ENCODE peak calls at places on chromosomes 13 and 19, in four cellular contexts. D, K, U and I are unnamed samples.

GRCh38 chr13:43835701-43836100 is 43.8 kb downstream of the CCDC122 start:
- DNase-seq in U (no peak), D (no peak), K (no peak), I (no peak)

GRCh38 chr13:65600702-65601101 is 1629.4 kb downstream of the PCDH9 start:
- DNase-seq in U (no peak), K (no peak), D (no peak), I (no peak)

GRCh38 chr19:19274716-19275115 is 1.6 kb upstream of the TM6SF2 start:
- DNase-seq in D (peak; percentile 96), U (no peak), K (no peak), I (no peak)

GRCh38 chr19:48874309-48875135 is 2.3 kb downstream of the PPP1R15A start:
- DNase-seq in K (peak; percentile 44), D (peak; percentile 41), U (no peak), I (peak; percentile 80)

GRCh38 chr13:88948501-88948900 is 1277.3 kb downstream of the SLITRK5 start:
- DNase-seq in D (no peak), U (no peak), K (no peak), I (no peak)

GRCh38 chr19:34428549-34429285 is 536 bp downstream of the UBA2 start:
- DNase-seq in D (peak; percentile 37), K (peak; percentile 45), U (no peak), I (peak; percentile 49)

GRCh38 chr19:30997222-30997621 is 352.0 kb downstream of the TSHZ3 start:
- DNase-seq in K (no peak), D (no peak), U (no peak), I (no peak)

GRCh38 chr19:23283925-23284324 is 33.7 kb upstream of the ZNF724 start:
- DNase-seq in K (peak; percentile 31), D (peak; percentile 55), U (no peak), I (peak; percentile 34)

GRCh38 chr19:46211201-46211881 is 18.2 kb upstream of the IGFL1 start:
- DNase-seq in D (no peak), U (no peak), K (no peak), I (no peak)

GRCh38 chr13:36082806-36083205 is 48.4 kb downstream of the DCLK1 start:
- DNase-seq in D (no peak), K (no peak), U (no peak), I (no peak)

GRCh38 chr19:45716314-45717130 is 14.2 kb downstream of the FBXO46 start:
- DNase-seq in K (no peak), D (peak; percentile 54), U (no peak), I (no peak)

DNA sequence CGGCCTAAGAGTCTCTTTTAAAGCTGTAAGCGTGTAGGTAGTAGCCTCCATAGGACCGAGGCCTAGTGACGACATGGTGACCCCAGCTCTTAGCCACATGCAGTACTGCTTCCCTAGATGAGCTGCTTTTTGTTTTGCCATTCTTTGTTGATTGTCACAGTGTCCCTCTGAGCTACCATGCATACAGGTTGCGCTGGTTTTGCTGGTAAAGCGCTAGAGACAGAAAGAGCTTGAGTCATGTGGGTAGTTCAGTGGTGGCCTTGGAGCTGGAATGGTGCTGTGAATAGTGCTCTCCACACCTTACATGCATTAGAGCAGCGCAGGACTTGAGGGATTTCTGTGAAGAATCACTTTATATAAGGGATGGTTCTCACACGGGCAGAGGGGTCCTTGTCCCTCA is 5.1 kb downstream of the HNRNPM start:
- DNase-seq in D (no peak), K (no peak), U (no peak), I (no peak)
- H3K4me3 ChIP-seq in D (no peak overlapping the region), K (no peak overlapping the region), U (no peak overlapping the region), I (no peak overlapping the region)

GRCh38 chr13:67343777-67344176 is 113.6 kb upstream of the PCDH9 start:
- DNase-seq in K (no peak), D (no peak), U (no peak), I (no peak)

GRCh38 chr13:67341406-67341805 is 111.3 kb upstream of the PCDH9 start:
- DNase-seq in U (no peak), K (no peak), D (no peak), I (no peak)
- H3K27ac ChIP-seq in U (no peak overlapping the region), K (no peak overlapping the region), D (no peak overlapping the region), I (no peak overlapping the region)

GRCh38 chr19:15280048-15280725 is 47.9 kb upstream of the EPHX3 start:
- DNase-seq in K (peak; percentile 84), U (no peak), D (no peak), I (peak; percentile 77)
- H3K4me1 ChIP-seq in K (peaks cover 46% of the 10 kb centered on the region), U (peaks cover 94% of the 10 kb centered on the region), D (peaks cover 39% of the 10 kb centered on the region), I (peaks cover 72% of the 10 kb centered on the region)

DNA sequence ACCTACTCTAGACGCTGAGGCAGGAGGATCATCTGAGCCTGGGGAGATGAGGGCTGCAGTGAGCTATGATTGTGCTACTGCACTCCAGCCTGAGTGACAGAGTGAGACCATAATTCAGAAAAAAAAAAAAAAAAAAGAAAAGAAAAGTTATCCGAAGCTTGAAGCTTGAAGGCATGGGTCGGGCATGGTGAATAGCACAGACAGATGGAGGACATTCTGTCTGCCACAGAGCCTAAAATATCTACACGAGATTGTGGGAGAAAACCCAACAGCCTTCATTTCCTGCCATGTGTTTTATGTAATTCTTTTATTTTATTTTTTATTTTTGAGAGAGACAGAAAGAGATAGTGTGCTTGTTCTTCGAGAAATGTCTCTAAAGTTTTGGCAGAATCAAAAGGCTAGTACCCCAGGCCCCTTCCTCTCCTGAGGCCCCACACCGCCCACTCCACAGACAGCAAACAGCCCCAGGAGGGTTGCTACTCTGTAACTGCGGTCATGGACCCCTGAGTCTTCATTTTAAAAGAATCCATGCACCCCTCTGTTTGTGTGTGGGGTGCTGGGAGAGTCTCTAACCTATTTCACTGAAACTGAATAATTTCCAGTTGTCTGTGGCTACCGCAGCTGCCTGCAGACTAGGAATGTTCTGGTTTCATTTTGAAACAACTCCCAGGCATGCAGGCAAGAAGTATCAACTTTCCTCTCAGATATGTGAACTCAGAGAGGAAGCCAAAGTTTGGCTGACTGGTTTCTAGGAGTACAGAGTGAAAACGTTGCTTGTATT is 38.4 kb upstream of the RCBTB2 start:
- DNase-seq in U (no peak), D (no peak), K (no peak), I (no peak)
- H3K4me3 ChIP-seq in U (peak overlapping the region; percentile 61), D (no peak overlapping the region), K (peak overlapping the region; percentile 11), I (peak overlapping the region; percentile 11)

DNA sequence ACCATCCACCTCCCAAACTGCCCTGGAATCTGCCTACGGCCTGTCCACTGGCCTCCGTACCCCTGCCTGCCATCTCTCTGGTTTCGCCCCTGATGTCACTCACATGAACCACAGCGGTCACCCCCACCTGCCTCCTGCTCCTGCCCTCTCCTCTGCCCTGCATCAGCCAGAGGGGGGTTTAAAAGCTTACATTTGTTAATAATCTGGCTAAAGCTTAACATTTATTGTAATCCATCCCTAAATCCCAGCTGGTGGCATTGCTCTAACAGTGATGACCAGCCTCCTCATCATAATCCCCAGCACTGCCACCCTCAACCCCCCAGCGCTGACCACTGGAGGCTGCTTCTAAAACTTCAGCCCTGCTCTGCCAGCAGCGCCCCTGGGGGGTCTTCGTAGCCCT is 38.9 kb downstream of the DNM2 start:
- DNase-seq in D (no peak), K (no peak), U (no peak), I (peak; percentile 30)
- H3K27ac ChIP-seq in D (no peak overlapping the region), K (no peak overlapping the region), U (no peak overlapping the region), I (no peak overlapping the region)

DNA sequence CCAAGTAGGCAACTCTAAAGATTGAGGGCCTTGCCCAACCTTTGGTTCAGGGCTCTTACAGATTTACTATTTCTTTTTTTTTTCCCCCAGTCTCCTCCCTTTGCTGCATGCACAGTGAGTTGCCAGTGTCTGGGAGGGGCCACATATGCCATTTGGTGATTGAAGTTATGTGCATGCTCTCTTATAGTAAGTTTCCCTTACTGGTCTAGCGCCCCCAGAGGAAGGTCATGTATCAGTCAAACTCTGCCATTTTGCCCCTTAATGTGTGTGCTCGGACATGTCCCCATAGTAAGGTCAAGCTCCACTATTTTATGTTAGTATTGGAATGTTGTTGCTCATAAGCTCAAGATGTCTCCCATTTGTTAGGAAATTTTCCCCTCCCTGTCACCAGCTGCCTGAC is 1138.0 kb upstream of the SLC10A2 start:
- DNase-seq in D (no peak), U (no peak), K (no peak), I (no peak)
- H3K4me1 ChIP-seq in D (no peaks in the 10 kb centered on the region), U (no peaks in the 10 kb centered on the region), K (no peaks in the 10 kb centered on the region), I (no peaks in the 10 kb centered on the region)

GRCh38 chr13:45846681-45847080 is 4.9 kb downstream of the SIAH3 start:
- DNase-seq in D (no peak), U (no peak), K (no peak), I (no peak)
- H3K4me3 ChIP-seq in D (no peak overlapping the region), U (no peak overlapping the region), K (no peak overlapping the region), I (no peak overlapping the region)